ENCODE peak calls at places on chromosomes 16 and 17, in seven cellular contexts. J, R, T, U, O, V and I are unnamed samples.
A peak's percentile ranks its signal among the peaks of the same experiment; 100 is the strongest.

GRCh38 chr16:59683709-59684108 is 949.6 kb upstream of the GOT2 start:
- DNase-seq in R (no peak), T (no peak), O (no peak), U (no peak), V (no peak), J (no peak), I (no peak)

GRCh38 chr16:9033125-9033830 is 58.2 kb upstream of the HAPSTR1 start:
- DNase-seq in T (peak; percentile 79), O (no peak), R (no peak), V (peak; percentile 71), J (no peak), U (peak; percentile 71), I (peak; percentile 83)

GRCh38 chr17:47076171-47076570 is 97.1 kb upstream of the RPRML start:
- DNase-seq in J (no peak), U (no peak), R (no peak), O (no peak), T (no peak), V (peak; percentile 73), I (no peak)

GRCh38 chr17:10062757-10063385 is 135.5 kb downstream of the GAS7 start:
- DNase-seq in J (no peak), R (no peak), V (no peak), O (no peak), T (no peak), U (no peak), I (no peak)

GRCh38 chr17:41620583-41621434 is 3.6 kb downstream of the KRT17 start:
- DNase-seq in V (no peak), J (no peak), R (no peak), O (no peak), U (no peak), T (no peak), I (no peak)

GRCh38 chr16:88853336-88853941 is 3.3 kb downstream of the GALNS start:
- DNase-seq in T (no peak), J (no peak), R (no peak), U (no peak), V (peak; percentile 5), O (no peak), I (peak; percentile 23)

GRCh38 chr16:47779201-47780016 is 318.3 kb downstream of the PHKB start:
- DNase-seq in U (peak; percentile 5), J (no peak), O (no peak), T (no peak), V (peak; percentile 28), R (no peak), I (peak; percentile 23)

GRCh38 chr17:81676906-81677305 is 6.7 kb downstream of the ARL16 start:
- DNase-seq in V (no peak), J (no peak), U (no peak), R (no peak), O (peak; percentile 54), T (no peak), I (no peak)

GRCh38 chr17:83125515-83126274 is 46.3 kb downstream of the METRNL start:
- DNase-seq in R (peak; percentile 50), U (no peak), V (no peak), J (peak; percentile 36), O (peak; percentile 73), T (peak; percentile 62), I (peak; percentile 65)

GRCh38 chr17:12421077-12421476 is 244.6 kb upstream of the MYOCD start:
- DNase-seq in U (no peak), J (no peak), V (no peak), T (no peak), R (no peak), O (no peak), I (no peak)

GRCh38 chr16:87535457-87535854 is 42.6 kb upstream of the ZCCHC14 start:
- DNase-seq in T (no peak), J (no peak), U (no peak), V (no peak), R (no peak), O (no peak), I (no peak)

GRCh38 chr17:19270347-19270950 is 33.3 kb downstream of the EPN2 start:
- DNase-seq in U (peak; percentile 45), O (no peak), R (no peak), J (no peak), V (no peak), T (no peak), I (no peak)

GRCh38 chr17:19384723-19385391 is 2.1 kb downstream of the MFAP4 start:
- DNase-seq in U (peak; percentile 47), O (peak; percentile 93), V (peak; percentile 91), R (peak; percentile 94), J (no peak), T (peak; percentile 77), I (peak; percentile 91)

GRCh38 chr17:17540278-17540906 is 44.2 kb upstream of the RASD1 start:
- DNase-seq in U (no peak), V (no peak), T (no peak), O (peak; percentile 53), R (no peak), J (no peak), I (no peak)

GRCh38 chr16:70770968-70771552 is 29.9 kb downstream of the VAC14 start:
- DNase-seq in R (peak; percentile 45), T (peak; percentile 73), V (peak; percentile 54), J (peak; percentile 70), O (peak; percentile 83), U (peak; percentile 64), I (peak; percentile 75)

GRCh38 chr17:42107597-42108576 is 4.6 kb downstream of the DHX58 start:
- DNase-seq in U (peak; percentile 63), V (peak; percentile 32), O (peak; percentile 83), J (peak; percentile 97), R (no peak), T (peak; percentile 96), I (peak; percentile 88)

GRCh38 chr16:80852261-80852872 is 48.0 kb upstream of the CDYL2 start:
- DNase-seq in J (no peak), V (peak; percentile 28), O (no peak), R (no peak), T (peak; percentile 49), U (peak; percentile 22), I (no peak)

GRCh38 chr16:89320717-89321501 is 103.4 kb downstream of the ZNF778 start:
- DNase-seq in J (no peak), V (peak; percentile 61), T (peak; percentile 76), O (peak; percentile 84), U (peak; percentile 65), R (no peak), I (peak; percentile 85)

GRCh38 chr17:65431116-65431515 is 130.3 kb downstream of the AXIN2 start:
- DNase-seq in J (no peak), T (no peak), R (no peak), O (no peak), U (no peak), V (no peak), I (no peak)

GRCh38 chr16:77975942-77976341 is 46.4 kb upstream of the CLEC3A start:
- DNase-seq in J (no peak), U (no peak), V (no peak), T (no peak), R (no peak), O (no peak), I (no peak)

GRCh38 chr17:72234951-72235350 is 114.1 kb downstream of the SOX9 start:
- DNase-seq in T (no peak), V (no peak), J (no peak), U (no peak), O (no peak), R (no peak), I (no peak)

GRCh38 chr16:82043680-82044584 is 8.9 kb downstream of the HSD17B2 start:
- DNase-seq in O (no peak), U (no peak), T (no peak), J (no peak), V (peak; percentile 75), R (no peak), I (no peak)
- H3K4me1 ChIP-seq in O (no peaks in the 10 kb centered on the region), U (peaks cover 11% of the 10 kb centered on the region), T (no peaks in the 10 kb centered on the region), J (no peaks in the 10 kb centered on the region), V (peaks cover 14% of the 10 kb centered on the region), R (no peaks in the 10 kb centered on the region), I (peaks cover 5% of the 10 kb centered on the region)

DNA sequence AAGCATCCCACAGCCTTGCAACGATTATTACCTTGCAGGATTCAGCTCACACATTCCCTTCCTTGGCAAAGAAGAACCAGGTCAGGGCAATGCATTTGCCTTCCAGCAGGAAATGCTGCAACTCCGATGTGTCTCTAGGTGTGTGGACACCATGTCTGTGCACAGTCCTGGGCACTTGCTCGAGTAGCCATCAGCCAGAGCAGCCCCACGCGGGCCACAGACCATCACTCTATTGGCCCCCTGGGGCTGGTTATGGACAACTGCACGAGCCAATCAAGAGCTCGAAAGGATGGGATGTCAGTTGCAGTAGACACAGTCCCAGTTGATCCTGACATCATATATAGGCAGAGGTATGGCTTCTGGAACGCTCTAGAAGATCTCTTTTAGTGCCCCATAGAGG is 403.6 kb downstream of the SEC14L1 start:
- DNase-seq in V (no peak), J (no peak), O (no peak), T (no peak), R (no peak), U (no peak), I (no peak)
- H3K4me1 ChIP-seq in V (no peaks in the 10 kb centered on the region), J (no peaks in the 10 kb centered on the region), O (no peaks in the 10 kb centered on the region), T (no peaks in the 10 kb centered on the region), R (no peaks in the 10 kb centered on the region), U (no peaks in the 10 kb centered on the region), I (peaks cover 6% of the 10 kb centered on the region)

DNA sequence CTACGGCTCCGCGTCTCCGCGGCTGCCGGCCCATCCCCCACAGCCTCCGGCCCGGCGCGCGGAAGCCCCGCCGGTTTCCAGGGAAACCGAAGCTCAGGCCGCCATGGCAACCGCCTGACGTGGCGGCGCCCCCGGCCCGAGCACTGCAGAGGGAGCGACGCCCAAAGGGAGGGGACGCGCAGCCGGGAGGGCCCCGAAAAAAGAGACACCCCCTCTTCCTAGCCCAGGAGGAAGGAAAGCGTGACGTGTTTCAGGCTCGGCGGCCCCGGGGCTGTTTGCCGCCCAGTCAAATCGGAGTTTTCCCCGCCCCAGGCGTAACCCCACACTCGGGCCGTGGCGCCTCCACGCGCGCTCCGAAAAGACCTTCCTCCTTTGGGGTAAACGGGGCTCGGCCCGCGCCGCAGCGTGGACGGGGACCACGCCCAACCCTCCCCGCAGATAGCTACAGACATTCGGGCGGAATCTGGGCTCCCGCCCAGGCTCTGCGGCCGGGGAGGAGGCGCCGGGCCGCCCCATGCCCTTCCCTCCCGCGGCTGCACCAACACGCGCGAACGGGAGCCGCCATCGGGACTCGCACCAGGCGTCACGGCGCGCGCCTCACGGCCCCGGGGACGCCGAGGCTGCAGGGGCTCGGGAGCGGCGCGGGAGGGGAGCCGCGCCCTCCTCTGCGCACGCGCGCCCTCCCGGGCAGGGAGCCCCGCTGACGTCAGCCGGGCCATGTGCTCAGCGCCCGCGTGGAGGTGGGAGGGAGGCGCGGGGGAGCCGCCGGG is 7.5 kb downstream of the MNT start:
- DNase-seq in R (peak; percentile 84), V (peak; percentile 78), U (peak; percentile 94), T (peak; percentile 96), O (peak; percentile 95), J (peak; percentile 92), I (peak; percentile 91)
- H3K4me1 ChIP-seq in R (peaks cover 68% of the 10 kb centered on the region), V (peaks cover 39% of the 10 kb centered on the region), U (peaks cover 70% of the 10 kb centered on the region), T (peaks cover 27% of the 10 kb centered on the region), O (peaks cover 81% of the 10 kb centered on the region), J (peaks cover 61% of the 10 kb centered on the region), I (peaks cover 49% of the 10 kb centered on the region)

GRCh38 chr17:28712705-28713415 is 1.2 kb upstream of the PROCA1 start:
- DNase-seq in J (no peak), R (no peak), T (no peak), V (no peak), U (no peak), O (no peak), I (no peak)
- H3K4me1 ChIP-seq in J (peaks cover 16% of the 10 kb centered on the region), R (peaks cover 14% of the 10 kb centered on the region), T (no peaks in the 10 kb centered on the region), V (peaks cover 12% of the 10 kb centered on the region), U (peaks cover 14% of the 10 kb centered on the region), O (peaks cover 8% of the 10 kb centered on the region), I (peaks cover 9% of the 10 kb centered on the region)

DNA sequence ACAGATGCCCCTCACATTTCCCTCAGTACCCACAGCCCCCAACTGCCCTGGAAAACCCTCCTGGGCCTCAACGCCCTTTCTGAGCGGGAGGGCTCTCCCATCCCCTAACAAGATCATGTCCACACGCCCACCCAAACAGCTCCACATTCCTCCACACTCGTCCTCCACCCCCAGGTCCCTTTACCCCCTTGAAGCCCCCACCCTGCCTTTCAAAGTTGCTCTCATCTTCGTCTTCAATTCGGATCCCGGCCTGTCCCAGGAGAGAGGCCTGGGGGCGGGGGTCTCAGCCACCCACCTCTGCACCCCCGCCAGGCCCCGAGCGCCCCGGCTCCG is 14.3 kb downstream of the HOXB4 start:
- DNase-seq in R (no peak), J (no peak), T (no peak), O (no peak), U (no peak), V (no peak), I (no peak)
- H3K4me1 ChIP-seq in R (no peaks in the 10 kb centered on the region), J (peaks cover 4% of the 10 kb centered on the region), T (no peaks in the 10 kb centered on the region), O (no peaks in the 10 kb centered on the region), U (peaks cover 17% of the 10 kb centered on the region), V (peaks cover 76% of the 10 kb centered on the region), I (peaks cover 51% of the 10 kb centered on the region)